ENCODE peak calls at places on chromosome 10, in six cellular contexts. T, V, S, C, G and E are unnamed samples.

GRCh38 chr10:76242956-76243355 is 811.5 kb downstream of the LRMDA start:
- DNase-seq in T (no peak), V (no peak), S (no peak), C (no peak), G (no peak), E (no peak)

GRCh38 chr10:120131183-120131582 is 238.7 kb downstream of the SEC23IP start:
- DNase-seq in T (no peak), V (no peak), S (no peak), C (peak), G (no peak), E (no peak)

GRCh38 chr10:74738985-74739567 is 87.3 kb upstream of the KAT6B start:
- DNase-seq in T (peak), V (peak), S (no peak), C (peak), G (no peak), E (peak)

GRCh38 chr10:71396084-71396713 is 521 bp upstream of the CDH23 start:
- DNase-seq in T (peak), V (peak), S (no peak), C (peak), G (no peak), E (peak)

GRCh38 chr10:80167471-80167870 is 34.9 kb downstream of the PLAC9 start:
- DNase-seq in T (no peak), V (no peak), S (no peak), C (no peak), G (peak), E (no peak)

GRCh38 chr10:45439873-45440272 is 65.9 kb downstream of the ALOX5 start:
- DNase-seq in T (no peak), V (no peak), S (no peak), C (no peak), G (no peak), E (no peak)

GRCh38 chr10:126904807-126905686 is at the start of gene DOCK1:
- DNase-seq in T (no peak), V (no peak), S (no peak), C (peak), G (peak), E (no peak)

GRCh38 chr10:83332695-83333094 is 806.6 kb upstream of the GHITM start:
- DNase-seq in T (no peak), V (no peak), S (no peak), C (peak), G (no peak), E (no peak)

GRCh38 chr10:33237736-33238624 is 96.5 kb downstream of the NRP1 start:
- DNase-seq in T (no peak), V (no peak), S (no peak), C (peak), G (no peak), E (no peak)

GRCh38 chr10:97549587-97550322 is 22.8 kb upstream of the ANKRD2 start:
- DNase-seq in T (no peak), V (no peak), S (no peak), C (no peak), G (peak), E (no peak)

GRCh38 chr10:98344589-98345038 is 70.4 kb downstream of the PYROXD2 start:
- DNase-seq in T (no peak), V (no peak), S (no peak), C (peak), G (no peak), E (no peak)

GRCh38 chr10:64159910-64160872 is 639.0 kb downstream of the REEP3 start:
- DNase-seq in T (no peak), V (no peak), S (no peak), C (no peak), G (no peak), E (no peak)

DNA sequence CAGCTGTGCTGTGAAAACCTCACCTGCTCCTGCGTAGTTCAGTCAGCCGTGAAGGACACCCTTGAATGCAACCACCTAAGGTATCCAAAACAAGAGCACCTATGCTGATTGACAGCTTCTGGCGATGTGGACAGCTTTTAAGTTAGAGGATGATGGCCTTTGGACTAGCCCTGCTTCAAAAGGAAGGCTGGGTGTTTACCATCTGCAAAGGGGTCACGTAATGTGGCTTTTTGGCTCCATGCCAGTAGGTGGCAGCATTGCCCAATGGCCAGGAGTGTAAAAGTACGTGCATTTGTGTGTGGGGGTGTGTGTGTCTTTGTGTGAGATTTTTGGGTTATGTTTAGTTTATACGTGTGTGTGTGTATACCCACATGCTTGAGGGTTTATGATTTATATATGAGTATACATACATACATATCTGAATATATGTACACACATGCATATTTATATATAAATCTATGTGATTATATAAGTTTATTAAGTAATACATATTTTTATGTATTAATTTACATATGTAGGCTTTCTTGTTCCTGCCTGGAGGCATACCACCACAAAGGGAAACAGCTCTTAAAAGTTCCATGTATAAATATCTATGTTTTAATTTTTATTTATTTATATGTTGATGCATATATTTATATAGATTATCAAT is 236.3 kb upstream of the ANKRD30A start:
- DNase-seq in T (no peak), V (peak), S (no peak), C (no peak), G (no peak), E (peak)
- TF ChIP-seq CTCF in T (peak), V (peak), S (peak), C (no peak), G (peak), E (peak)

GRCh38 chr10:49104323-49104722 is 11.0 kb downstream of the VSTM4 start:
- DNase-seq in T (no peak), V (no peak), S (no peak), C (no peak), G (no peak), E (no peak)
- TF ChIP-seq CTCF in T (no peak), V (no peak), S (no peak), C (no peak), G (no peak), E (no peak)

GRCh38 chr10:131310054-131310903 is 1.2 kb downstream of the TCERG1L start:
- DNase-seq in T (no peak), V (no peak), S (no peak), C (no peak), G (no peak), E (no peak)
- TF ChIP-seq CTCF in T (no peak), V (no peak), S (peak), C (peak), G (peak), E (no peak)

DNA sequence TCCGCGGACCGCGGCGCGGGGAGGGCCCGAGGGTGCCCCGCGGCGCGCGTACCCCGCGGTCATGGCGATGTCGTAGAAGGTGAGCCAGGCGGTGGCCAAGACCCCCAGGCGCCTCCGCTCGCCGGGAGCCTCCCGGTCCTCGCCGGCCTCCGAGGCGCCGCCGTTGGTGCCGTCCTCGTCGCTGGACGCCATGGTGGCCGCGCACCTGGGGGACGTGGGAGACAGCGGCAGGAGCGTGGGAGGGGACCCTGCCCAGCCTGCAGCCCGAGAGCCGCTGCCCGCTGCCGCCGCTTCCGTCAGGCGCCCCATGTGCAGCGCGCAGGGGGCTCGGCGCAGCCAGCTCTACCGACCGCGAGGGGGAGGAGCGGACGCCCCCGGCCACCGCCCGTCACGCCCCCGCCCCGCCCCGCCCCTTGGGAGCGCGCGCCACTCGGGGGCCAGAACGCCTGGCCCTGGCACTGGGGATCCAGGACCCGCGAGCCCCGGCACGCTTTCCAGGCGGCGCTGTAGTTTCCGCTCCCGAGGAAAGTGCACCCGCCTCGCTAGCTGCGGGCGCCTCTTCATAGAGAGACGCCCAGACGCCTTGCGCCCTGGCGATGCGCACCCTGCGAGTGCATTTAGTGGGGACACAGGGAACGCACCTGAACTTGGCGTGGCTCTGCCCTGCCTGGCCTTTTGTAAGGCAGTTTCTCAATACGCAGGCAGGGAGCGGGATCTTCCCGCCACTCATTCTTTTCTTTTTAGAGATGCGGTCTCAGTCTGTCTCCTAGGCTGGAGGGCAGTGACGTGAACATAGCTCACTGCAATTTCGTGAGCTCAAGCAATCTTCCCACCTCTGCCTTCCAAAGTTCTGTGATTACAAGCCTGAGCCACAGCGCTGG is at the start of gene HACD1:
- DNase-seq in T (peak), V (peak), S (no peak), C (peak), G (no peak), E (peak)
- TF ChIP-seq CTCF in T (peak), V (no peak), S (peak), C (peak), G (peak), E (no peak)

DNA sequence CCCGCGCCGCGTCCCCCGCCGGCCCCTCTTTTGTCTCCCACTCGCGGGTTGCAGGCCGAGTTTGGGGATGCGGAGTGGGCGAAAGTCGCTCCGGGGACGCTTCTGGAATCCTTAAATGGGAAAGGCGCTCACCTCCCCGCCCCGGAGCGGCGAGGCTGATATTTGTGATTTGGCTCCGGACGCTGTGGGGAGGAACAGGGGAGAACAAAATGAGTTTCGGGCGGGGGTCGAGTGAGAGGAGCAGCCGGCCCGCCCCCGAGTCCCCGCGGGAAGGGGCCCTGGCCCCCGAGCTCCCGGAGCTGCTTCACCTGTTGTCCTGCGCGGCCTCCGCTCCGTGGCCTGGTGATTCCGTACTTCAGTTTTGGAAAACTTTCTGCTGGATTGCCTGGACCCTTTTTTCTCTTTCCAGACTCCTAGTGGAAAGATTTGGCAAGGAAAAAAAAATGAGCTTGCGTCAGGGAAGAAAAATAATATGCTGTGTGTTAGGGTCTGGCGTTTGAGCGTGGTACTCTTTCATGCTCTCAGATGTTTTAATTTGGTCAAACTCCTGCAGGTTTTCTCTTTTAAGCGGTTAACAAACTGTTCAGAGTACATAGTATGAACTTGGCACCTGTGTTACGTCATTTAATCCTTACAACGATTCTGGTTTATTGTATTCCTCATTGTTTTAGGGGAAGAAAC is 831 bp downstream of the BMPR1A start:
- DNase-seq in T (peak), V (peak), S (no peak), C (peak), G (no peak), E (no peak)
- TF ChIP-seq CTCF in T (no peak), V (no peak), S (no peak), C (peak), G (peak), E (no peak)

DNA sequence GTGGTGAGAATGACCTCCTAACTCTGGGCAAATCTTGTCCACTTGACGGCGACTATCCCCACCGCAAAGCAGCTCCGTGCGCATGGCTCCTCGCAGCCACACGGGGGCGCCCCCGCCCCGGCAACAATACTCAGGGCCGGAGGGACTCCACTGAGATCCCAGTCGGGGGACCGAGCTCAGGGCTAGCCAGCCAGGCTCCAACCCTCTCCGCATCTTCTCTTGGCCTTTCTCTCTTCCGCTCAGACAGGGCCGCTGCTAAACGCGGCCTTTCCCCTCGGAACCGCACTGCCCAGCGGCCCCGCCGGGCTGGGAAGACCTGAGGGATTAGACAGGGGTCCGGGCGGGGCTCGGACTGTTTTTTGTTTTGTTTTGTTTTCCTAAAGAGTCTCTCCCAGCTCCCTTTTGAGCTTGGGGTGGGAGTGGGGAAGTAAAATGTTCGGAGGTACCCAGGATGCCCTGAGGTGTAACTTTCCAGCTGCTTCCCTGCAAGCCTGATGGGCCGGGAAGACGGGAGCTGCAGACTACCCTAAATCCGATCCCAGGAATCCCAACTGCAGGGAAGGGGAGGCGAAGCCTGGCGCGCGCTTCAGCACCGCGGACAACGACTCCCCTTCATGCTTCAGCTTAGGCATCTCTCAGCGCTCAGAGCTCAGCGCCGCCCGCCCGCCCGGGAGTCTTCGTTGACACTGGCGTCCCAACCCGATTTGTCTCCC is 2.7 kb downstream of the KCNIP2 start:
- DNase-seq in T (peak), V (peak), S (peak), C (peak), G (peak), E (peak)
- TF ChIP-seq CTCF in T (peak), V (peak), S (peak), C (peak), G (peak), E (peak)

GRCh38 chr10:1116696-1117254 is 60.6 kb downstream of the WDR37 start:
- DNase-seq in T (no peak), V (no peak), S (peak), C (no peak), G (no peak), E (no peak)
- TF ChIP-seq CTCF in T (no peak), V (no peak), S (no peak), C (no peak), G (no peak), E (no peak)